ENCODE peak calls at places on chromosomes 6 and 20, in five cellular contexts. B is mesothelial cell of epicardium, O is heart left ventricle, M is IMR-90, U is pancreas. P is an unnamed sample.

GRCh38 chr6:22899446-22899845 is 330.1 kb downstream of the HDGFL1 start:
- DNase-seq in B (no peak), O (no peak), M (no peak), U (no peak), P (no peak)

GRCh38 chr6:154606457-154606856 is 96.0 kb upstream of the CNKSR3 start:
- DNase-seq in B (no peak), O (no peak), M (no peak), U (no peak), P (peak)

GRCh38 chr20:645318-646106 is 7.5 kb downstream of the SRXN1 start:
- DNase-seq in B (peak), O (peak), M (peak), U (peak), P (peak)

GRCh38 chr20:31496761-31497295 is 17.4 kb upstream of the HM13 start:
- DNase-seq in B (no peak), O (peak), M (no peak), U (peak), P (peak)

GRCh38 chr6:25202505-25202904 is 76.7 kb upstream of the CARMIL1 start:
- DNase-seq in B (no peak), O (no peak), M (peak), U (no peak), P (no peak)

GRCh38 chr20:60352580-60352979 is 394.4 kb downstream of the CDH26 start:
- DNase-seq in B (no peak), O (no peak), M (no peak), U (no peak), P (no peak)

GRCh38 chr6:127069659-127070279 is 48.7 kb upstream of the RSPO3 start:
- DNase-seq in B (no peak), O (no peak), M (peak), U (no peak), P (no peak)

GRCh38 chr20:46898433-46898832 is 3.8 kb downstream of the EYA2 start:
- DNase-seq in B (no peak), O (no peak), M (no peak), U (no peak), P (no peak)

GRCh38 chr6:93621400-93621799 is 202.0 kb upstream of the EPHA7 start:
- DNase-seq in B (no peak), O (no peak), M (no peak), U (no peak), P (no peak)

GRCh38 chr6:32170294-32170693 is 5.6 kb downstream of the AGPAT1 start:
- DNase-seq in B (no peak), O (no peak), M (no peak), U (no peak), P (no peak)

GRCh38 chr6:11714116-11714797 is 64.3 kb downstream of the ADTRP start:
- DNase-seq in B (no peak), O (no peak), M (no peak), U (no peak), P (no peak)

GRCh38 chr20:34938466-34939163 is 17.0 kb downstream of the GSS start:
- DNase-seq in B (no peak), O (peak), M (no peak), U (no peak), P (no peak)

GRCh38 chr6:3501826-3502505 is 45.1 kb upstream of the SLC22A23 start:
- DNase-seq in B (no peak), O (no peak), M (no peak), U (no peak), P (no peak)

GRCh38 chr6:69861986-69862385 is 4.4 kb upstream of the COL19A1 start:
- DNase-seq in B (no peak), O (no peak), M (no peak), U (no peak), P (no peak)

GRCh38 chr6:126016591-126016990 is 30.3 kb downstream of the TRMT11 start:
- DNase-seq in B (no peak), O (no peak), M (no peak), U (no peak), P (no peak)

GRCh38 chr6:41636803-41637178 is 1.5 kb upstream of the MDFI start:
- DNase-seq in B (peak), O (peak), M (no peak), U (peak), P (peak)

GRCh38 chr6:144217797-144218196 is 67.3 kb upstream of the UTRN start:
- DNase-seq in B (no peak), O (no peak), M (no peak), U (no peak), P (no peak)

GRCh38 chr6:168095171-168095691 is 16.2 kb upstream of the FRMD1 start:
- DNase-seq in B (no peak), O (no peak), M (no peak), U (peak), P (no peak)

GRCh38 chr6:31126416-31127175 is 6.3 kb upstream of the CDSN start:
- DNase-seq in B (no peak), O (peak), M (no peak), U (no peak), P (no peak)

DNA sequence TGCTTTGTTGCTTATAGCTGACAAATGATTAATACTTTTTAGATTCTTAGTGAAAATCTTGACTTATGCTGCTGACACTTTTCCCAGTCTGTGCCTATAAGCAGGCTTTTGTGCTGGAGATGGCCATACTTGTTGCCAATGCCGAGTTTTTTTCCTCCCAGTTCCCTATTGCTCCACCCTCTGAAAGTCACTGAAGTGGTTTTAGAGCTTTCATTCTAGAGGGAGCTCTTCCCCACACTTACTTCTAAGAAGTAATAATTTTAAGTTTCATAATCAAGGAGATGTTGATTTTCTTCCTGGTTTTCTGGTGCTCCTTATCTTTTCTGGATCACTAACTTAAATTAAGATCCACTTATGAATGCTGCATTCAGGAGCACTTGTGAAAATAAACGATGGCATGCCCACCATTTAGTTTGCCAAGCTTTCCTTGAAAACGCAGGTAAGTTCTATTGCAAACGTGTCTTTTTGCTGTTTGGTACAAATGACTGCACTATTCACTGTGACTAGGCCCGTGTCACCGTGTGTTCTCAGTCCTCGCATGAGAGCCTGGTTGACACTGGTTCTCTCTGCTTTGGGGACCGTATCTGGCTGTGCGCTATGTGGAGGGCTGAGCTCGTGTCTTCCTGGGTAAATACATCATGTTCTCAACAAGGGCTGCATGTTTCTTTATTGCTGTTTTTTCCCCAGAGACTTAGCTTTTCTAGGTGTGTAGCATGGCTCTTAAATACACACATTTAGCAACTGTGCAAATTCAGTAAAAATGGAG is 50.2 kb downstream of the GFRA4 start:
- DNase-seq in B (no peak), O (no peak), M (peak), U (no peak), P (no peak)
- TF ChIP-seq CTCF in B (no peak), O (no peak), M (peak), U (no peak), P (no peak)

GRCh38 chr6:50185006-50185405 is 135.3 kb upstream of the DEFB112 start:
- DNase-seq in B (no peak), O (no peak), M (no peak), U (no peak), P (no peak)
- TF ChIP-seq CTCF in B (no peak), O (no peak), M (peak), U (no peak), P (no peak)

GRCh38 chr6:6645266-6645917 is 56.9 kb downstream of the LY86 start:
- DNase-seq in B (no peak), O (no peak), M (no peak), U (no peak), P (no peak)
- TF ChIP-seq CTCF in B (no peak), O (no peak), M (no peak), U (no peak), P (no peak)

DNA sequence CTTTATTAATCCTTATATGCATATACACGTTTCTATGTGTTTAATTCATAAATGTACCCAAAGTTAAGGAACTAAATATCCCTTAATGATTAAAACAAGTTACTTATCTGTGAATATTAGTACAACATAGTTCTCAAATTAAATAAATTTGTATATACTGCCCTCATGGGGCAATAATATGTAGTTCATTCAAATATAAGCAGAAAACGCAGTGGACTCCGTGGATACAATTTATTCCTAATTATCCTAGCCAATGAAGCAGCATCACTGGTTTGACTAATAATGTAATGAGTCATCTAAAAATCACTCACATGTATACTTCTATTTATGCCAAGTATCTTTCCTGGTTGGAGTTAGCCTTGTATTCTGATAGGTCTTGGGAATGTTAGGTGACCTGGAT is 111.6 kb downstream of the TBC1D32 start:
- DNase-seq in B (no peak), O (no peak), M (peak), U (no peak), P (no peak)
- TF ChIP-seq CTCF in B (peak), O (peak), M (peak), U (no peak), P (no peak)

DNA sequence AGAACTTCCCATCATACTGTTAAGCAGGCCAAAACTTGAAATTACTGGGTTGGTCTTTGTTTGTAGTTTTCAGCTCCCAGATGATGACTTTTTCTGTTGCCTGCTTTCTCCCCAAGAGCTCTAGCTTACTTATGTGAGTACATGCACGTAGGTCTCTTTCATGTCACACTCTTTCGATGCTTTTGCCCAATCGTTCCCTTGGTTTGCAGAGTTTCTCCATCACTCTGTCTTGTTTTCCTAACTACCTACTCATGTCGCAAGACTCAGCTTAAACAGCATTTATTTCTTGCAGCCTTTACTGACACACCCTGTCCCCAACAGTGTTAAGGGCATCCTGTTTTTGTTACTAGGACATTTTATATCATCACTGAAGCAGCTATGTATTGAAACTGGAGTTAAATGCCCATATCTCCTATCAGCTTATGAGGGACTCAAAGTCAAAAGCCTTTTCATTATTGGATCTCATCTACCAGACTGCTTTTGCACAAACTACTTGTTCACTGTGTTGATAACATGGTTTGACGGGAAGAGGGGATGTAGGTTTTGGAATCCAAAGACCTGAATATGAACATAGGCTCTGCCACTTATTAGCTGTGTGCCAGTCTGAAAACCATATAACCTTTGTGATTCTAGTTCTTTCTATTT is 2.9 kb downstream of the ARG1 start:
- DNase-seq in B (no peak), O (no peak), M (no peak), U (no peak), P (no peak)
- TF ChIP-seq CTCF in B (no peak), O (no peak), M (no peak), U (no peak), P (no peak)

GRCh38 chr20:32663704-32664351 is 9.9 kb downstream of the C20orf203 start:
- DNase-seq in B (no peak), O (no peak), M (no peak), U (no peak), P (no peak)

GRCh38 chr20:32667030-32667429 is 6.7 kb downstream of the C20orf203 start:
- DNase-seq in B (no peak), O (no peak), M (no peak), U (no peak), P (no peak)

GRCh38 chr20:32660661-32661060 is 13.1 kb downstream of the C20orf203 start:
- DNase-seq in B (no peak), O (no peak), M (no peak), U (no peak), P (no peak)

GRCh38 chr20:32661820-32662528 is 11.8 kb downstream of the C20orf203 start:
- DNase-seq in B (no peak), O (no peak), M (no peak), U (no peak), P (no peak)

DNA sequence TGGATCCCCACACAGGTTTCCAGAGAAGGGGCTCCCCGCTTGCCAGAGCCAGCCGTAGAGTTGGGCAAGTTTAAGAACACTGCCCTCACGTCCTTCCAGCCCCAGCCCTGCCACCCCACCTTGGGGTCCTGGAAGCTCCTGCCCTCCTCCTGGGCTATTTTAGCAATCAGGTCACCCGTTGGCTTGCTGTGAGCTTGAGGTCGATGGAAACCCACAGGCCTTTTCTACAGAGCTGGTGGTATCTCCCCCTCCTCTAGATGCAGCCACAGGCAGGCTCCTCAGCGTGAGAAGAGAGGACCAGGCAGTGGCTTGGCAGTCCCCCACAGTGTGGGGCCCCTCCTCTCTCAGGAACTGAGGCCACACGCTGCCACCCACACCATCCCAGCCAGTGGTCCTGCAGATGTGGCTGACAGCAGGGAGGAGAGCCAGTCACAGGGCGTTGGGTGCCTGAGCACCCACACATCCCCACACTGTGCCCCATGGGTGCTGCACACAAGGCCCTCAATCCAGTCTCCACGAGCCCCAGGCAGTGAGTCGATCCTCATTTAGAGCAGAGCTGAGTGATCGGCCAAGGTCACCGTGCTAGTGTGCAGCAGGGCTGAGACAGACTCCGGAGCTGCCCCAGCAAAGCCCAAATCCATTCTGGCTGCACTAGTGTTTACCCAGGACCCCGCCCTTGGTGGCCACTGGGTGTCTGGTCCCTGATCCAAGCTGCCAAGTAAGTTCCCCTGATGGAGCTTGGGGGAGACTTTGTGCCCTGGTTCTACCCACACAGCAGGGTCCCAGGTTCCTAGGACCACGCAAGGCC is 9.2 kb downstream of the C20orf203 start:
- DNase-seq in B (no peak), O (no peak), M (no peak), U (no peak), P (no peak)
- TF ChIP-seq CTCF in B (no peak), O (no peak), M (no peak), U (no peak), P (no peak)

GRCh38 chr20:52783769-52784168 is 188.4 kb upstream of the TSHZ2 start:
- DNase-seq in B (no peak), O (no peak), M (no peak), U (no peak), P (no peak)
- TF ChIP-seq CTCF in B (no peak), O (peak), M (no peak), U (no peak), P (peak)

GRCh38 chr6:81105998-81106397 is 646.5 kb downstream of the TENT5A start:
- DNase-seq in B (no peak), O (no peak), M (no peak), U (no peak), P (no peak)
- TF ChIP-seq CTCF in B (no peak), O (peak), M (no peak), U (no peak), P (no peak)

GRCh38 chr6:75211920-75212590 is 6.2 kb upstream of the COL12A1 start:
- DNase-seq in B (no peak), O (no peak), M (no peak), U (no peak), P (no peak)

GRCh38 chr6:75210885-75211739 is 5.3 kb upstream of the COL12A1 start:
- DNase-seq in B (no peak), O (no peak), M (peak), U (no peak), P (peak)

GRCh38 chr6:75215291-75215690 is 9.4 kb upstream of the COL12A1 start:
- DNase-seq in B (no peak), O (no peak), M (no peak), U (no peak), P (no peak)

GRCh38 chr6:75213112-75213511 is 7.3 kb upstream of the COL12A1 start:
- DNase-seq in B (no peak), O (no peak), M (no peak), U (no peak), P (no peak)

GRCh38 chr6:75213732-75214131 is 7.9 kb upstream of the COL12A1 start:
- DNase-seq in B (no peak), O (no peak), M (no peak), U (no peak), P (no peak)
- TF ChIP-seq CTCF in B (no peak), O (no peak), M (no peak), U (no peak), P (no peak)